ENCODE peak calls at places on chromosome 5, in six cellular contexts. Z is lower lobe of right lung, X is colonic mucosa, E is left ventricle myocardium inferior, R is breast epithelium, C is body of pancreas. B is an unnamed sample.
A peak's percentile ranks its signal among the peaks of the same experiment; 100 is the strongest.

GRCh38 chr5:15260347-15261278 is 239.4 kb upstream of the FBXL7 start:
- DNase-seq in X (no peak), E (no peak), C (no peak), R (no peak), Z (no peak), B (no peak)

GRCh38 chr5:173281910-173282309 is 46.3 kb downstream of the STC2 start:
- DNase-seq in E (no peak), Z (no peak), C (no peak), X (no peak), R (no peak), B (no peak)

GRCh38 chr5:109852371-109853160 is 162.8 kb downstream of the MAN2A1 start:
- DNase-seq in Z (no peak), R (no peak), C (no peak), X (no peak), E (no peak), B (no peak)

GRCh38 chr5:27491047-27491446 is 452.7 kb upstream of the CDH9 start:
- DNase-seq in Z (no peak), E (no peak), R (no peak), X (no peak), C (no peak), B (no peak)

GRCh38 chr5:169354921-169355320 is 54.0 kb upstream of the SLIT3 start:
- DNase-seq in E (no peak), X (no peak), R (no peak), C (no peak), Z (no peak), B (no peak)

GRCh38 chr5:77642915-77643653 is 4.6 kb upstream of the OTP start:
- DNase-seq in Z (no peak), E (no peak), X (no peak), R (no peak), C (no peak), B (no peak)

GRCh38 chr5:6729400-6730310 is 16.4 kb downstream of the TENT4A start:
- DNase-seq in C (peak; percentile 54), R (no peak), X (no peak), Z (no peak), E (peak; percentile 31), B (no peak)

GRCh38 chr5:69217154-69217731 is 17.4 kb upstream of the CDK7 start:
- DNase-seq in R (no peak), C (no peak), E (peak; percentile 99), X (no peak), Z (no peak), B (no peak)

GRCh38 chr5:19855453-19855852 is 132.5 kb downstream of the CDH18 start:
- DNase-seq in C (peak; percentile 32), Z (no peak), X (no peak), R (no peak), E (no peak), B (no peak)

GRCh38 chr5:110965773-110966581 is 105.5 kb upstream of the TSLP start:
- DNase-seq in X (no peak), R (no peak), Z (no peak), C (no peak), E (no peak), B (no peak)

GRCh38 chr5:91928751-91929521 is 545.8 kb upstream of the ARRDC3 start:
- DNase-seq in X (no peak), C (no peak), E (no peak), Z (no peak), R (no peak), B (no peak)

GRCh38 chr5:136021016-136021405 is 7.8 kb upstream of the TGFBI start:
- DNase-seq in Z (no peak), E (no peak), X (no peak), R (no peak), C (no peak), B (no peak)

GRCh38 chr5:143128412-143129071 is 274.9 kb downstream of the NR3C1 start:
- DNase-seq in R (no peak), C (no peak), Z (no peak), E (no peak), X (no peak), B (no peak)

GRCh38 chr5:147956842-147957223 is 50.5 kb upstream of the C5orf46 start:
- DNase-seq in C (no peak), X (no peak), E (no peak), Z (no peak), R (no peak), B (no peak)

GRCh38 chr5:25414746-25415145 is 770.0 kb upstream of the CDH10 start:
- DNase-seq in E (no peak), X (no peak), Z (no peak), C (no peak), R (no peak), B (peak; percentile 26)

GRCh38 chr5:142749321-142749720 is 20.9 kb upstream of the ARHGAP26 start:
- DNase-seq in E (no peak), C (peak; percentile 16), R (no peak), X (no peak), Z (no peak), B (peak; percentile 29)

GRCh38 chr5:152622628-152623027 is 217.5 kb upstream of the NMUR2 start:
- DNase-seq in E (peak; percentile 15), C (no peak), Z (no peak), R (no peak), X (no peak), B (no peak)

GRCh38 chr5:42399702-42400101 is 23.5 kb upstream of the GHR start:
- DNase-seq in E (no peak), Z (no peak), C (no peak), R (no peak), X (no peak), B (no peak)

GRCh38 chr5:134873987-134874830 is at the start of gene TXNDC15:
- DNase-seq in X (peak; percentile 82), R (peak; percentile 71), C (peak; percentile 88), Z (peak; percentile 94), E (peak; percentile 91), B (peak; percentile 23)

GRCh38 chr5:3262451-3262850 is 333.2 kb upstream of the IRX1 start:
- DNase-seq in E (no peak), Z (no peak), X (no peak), R (no peak), C (no peak), B (no peak)

GRCh38 chr5:19739691-19740090 is 248.3 kb downstream of the CDH18 start:
- DNase-seq in Z (no peak), R (no peak), C (no peak), X (no peak), E (no peak), B (no peak)

GRCh38 chr5:37722236-37723146 is 117.3 kb downstream of the GDNF start:
- DNase-seq in Z (no peak), X (no peak), R (no peak), E (no peak), C (peak; percentile 18), B (peak; percentile 97)

GRCh38 chr5:1005904-1006655 is 2.5 kb upstream of the NKD2 start:
- DNase-seq in X (peak; percentile 17), R (peak; percentile 13), C (no peak), E (peak; percentile 12), Z (peak; percentile 32), B (no peak)

GRCh38 chr5:80961376-80962281 is 1.5 kb downstream of the RASGRF2 start:
- DNase-seq in X (peak; percentile 55), R (no peak), C (no peak), Z (no peak), E (no peak), B (no peak)

GRCh38 chr5:159605585-159605984 is 275.3 kb upstream of the IL12B start:
- DNase-seq in E (peak; percentile 21), R (no peak), X (no peak), Z (no peak), C (peak; percentile 64), B (no peak)

GRCh38 chr5:10728679-10729078 is 32.4 kb downstream of the DAP start:
- DNase-seq in X (no peak), Z (no peak), C (no peak), R (no peak), E (no peak), B (no peak)

GRCh38 chr5:133730346-133730745 is 118.0 kb upstream of the FSTL4 start:
- DNase-seq in E (no peak), R (no peak), Z (no peak), C (no peak), X (no peak), B (no peak)

GRCh38 chr5:154995679-154996078 is 17.9 kb upstream of the KIF4B start:
- DNase-seq in R (no peak), Z (no peak), C (no peak), E (no peak), X (no peak), B (no peak)
- TF ChIP-seq CTCF in R (no peak), Z (no peak), C (no peak), E (no peak), X (no peak), B (no peak)

GRCh38 chr5:138141734-138142133 is 2.5 kb upstream of the NME5 start:
- DNase-seq in C (no peak), Z (no peak), X (no peak), E (no peak), R (no peak), B (no peak)

GRCh38 chr5:138138949-138139775 is at the start of gene NME5:
- DNase-seq in C (peak; percentile 83), X (peak; percentile 49), R (peak; percentile 30), Z (peak; percentile 78), E (peak; percentile 67), B (peak; percentile 45)

GRCh38 chr5:138140268-138140667 is 1.0 kb upstream of the NME5 start:
- DNase-seq in R (no peak), Z (no peak), X (no peak), E (no peak), C (no peak), B (no peak)

GRCh38 chr5:138139776-138140080 is 500 bp upstream of the NME5 start:
- DNase-seq in Z (no peak), E (no peak), C (no peak), X (no peak), R (no peak), B (no peak)
- H3K4me3 ChIP-seq in Z (peak overlapping the region; percentile 64), E (peak overlapping the region; percentile 78), C (peak overlapping the region; percentile 48), X (no peak overlapping the region), R (no peak overlapping the region), B (no peak overlapping the region)

GRCh38 chr5:53246042-53246836 is 136.7 kb upstream of the MOCS2 start:
- DNase-seq in Z (no peak), E (no peak), C (no peak), R (no peak), X (no peak), B (peak; percentile 39)

GRCh38 chr5:53253421-53253871 is 143.9 kb upstream of the MOCS2 start:
- DNase-seq in R (no peak), C (no peak), Z (no peak), E (no peak), X (no peak), B (no peak)

GRCh38 chr5:53250151-53250550 is 140.6 kb upstream of the MOCS2 start:
- DNase-seq in Z (no peak), X (no peak), C (no peak), R (no peak), E (no peak), B (no peak)

DNA sequence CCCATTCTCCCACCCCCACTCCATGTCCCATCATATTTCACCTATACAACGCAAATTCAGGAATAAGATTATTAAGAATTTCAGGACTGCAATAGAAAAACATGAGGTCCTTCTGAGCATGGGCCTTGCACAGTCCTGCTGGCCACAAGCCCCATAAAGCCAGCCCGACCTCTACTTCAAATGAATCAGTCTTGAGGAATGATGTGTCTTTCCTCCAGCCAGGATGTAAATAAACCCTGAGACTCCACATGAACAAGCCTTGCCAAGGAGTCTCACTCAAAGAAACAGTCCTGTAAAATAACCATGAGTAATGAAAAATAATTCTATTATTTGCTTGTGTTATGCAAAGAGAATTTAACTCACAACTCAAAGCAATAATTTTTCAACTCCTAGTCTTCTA is 140.0 kb upstream of the MOCS2 start:
- DNase-seq in X (no peak), E (no peak), Z (no peak), R (no peak), C (peak; percentile 3), B (peak; percentile 56)
- TF ChIP-seq CTCF in X (no peak), E (no peak), Z (no peak), R (no peak), C (no peak), B (no peak)

GRCh38 chr5:140112685-140113179 is 1.2 kb upstream of the PURA start:
- DNase-seq in E (no peak), C (no peak), R (no peak), Z (no peak), X (peak; percentile 18), B (no peak)
- H3K4me3 ChIP-seq in E (peak overlapping the region; percentile 81), C (no peak overlapping the region), R (peak overlapping the region; percentile 88), Z (peak overlapping the region; percentile 74), X (peak overlapping the region; percentile 66), B (peak overlapping the region; percentile 82)